ENCODE peak calls at places on chromosomes 6 and 20, in six cellular contexts. B is NCI-H774; N is AG04449; T is NAMALWA; A is hypothalamus; W is activated CD8-positive, alpha-beta memory T cell treated with anti-CD3 and anti-CD28 coated beads, Interleukin-2, amount 50 U/mL, for 4 hours. Z is an unnamed sample.

GRCh38 chr6:30077218-30077617 is 1.6 kb upstream of the RNF39 start:
- DNase-seq in B (no peak), N (no peak), T (no peak), A (no peak), W (no peak), Z (no peak)

GRCh38 chr6:35477551-35478179 is 9.5 kb downstream of the RPL10A start:
- DNase-seq in B (no peak), N (no peak), T (peak; percentile 27), A (no peak), W (no peak), Z (no peak)

GRCh38 chr20:8519887-8520286 is 387.8 kb downstream of the PLCB1 start:
- DNase-seq in B (no peak), N (no peak), T (no peak), A (no peak), W (no peak), Z (no peak)

GRCh38 chr6:130962951-130963350 is 100.1 kb downstream of the EPB41L2 start:
- DNase-seq in B (no peak), N (no peak), T (no peak), A (no peak), W (no peak), Z (no peak)

GRCh38 chr6:23013776-23014175 is 444.4 kb downstream of the HDGFL1 start:
- DNase-seq in B (no peak), N (peak; percentile 14), T (no peak), A (no peak), W (no peak), Z (no peak)

GRCh38 chr20:17615645-17616479 is 46.0 kb downstream of the DSTN start:
- DNase-seq in B (no peak), N (no peak), T (no peak), A (no peak), W (peak; percentile 14), Z (no peak)

GRCh38 chr6:158536891-158537798 is 22.7 kb upstream of the TMEM181 start:
- DNase-seq in B (peak; percentile 77), N (no peak), T (no peak), A (peak; percentile 60), W (no peak), Z (no peak)

GRCh38 chr6:112007805-112008204 is 46.1 kb upstream of the CCN6 start:
- DNase-seq in B (no peak), N (no peak), T (no peak), A (no peak), W (no peak), Z (no peak)

GRCh38 chr6:45714795-45715507 is 300.7 kb downstream of the CLIC5 start:
- DNase-seq in B (peak; percentile 32), N (peak; percentile 68), T (peak; percentile 73), A (no peak), W (peak; percentile 33), Z (peak; percentile 34)

Z was measured in substantia nigra.